ENCODE peak calls at places on chromosomes 11 and 22, in five cellular contexts. K is ovary, W is foreskin keratinocyte, B is lower lobe of right lung, R is body of pancreas. F is an unnamed sample.
A peak's percentile ranks its signal among the peaks of the same experiment; 100 is the strongest.

GRCh38 chr11:110087820-110088534 is 5.2 kb upstream of the ZC3H12C start:
- DNase-seq in K (no peak), W (no peak), B (no peak), R (no peak), F (no peak)

GRCh38 chr22:45242778-45243191 is 2.1 kb upstream of the KIAA0930 start:
- DNase-seq in K (no peak), W (no peak), B (peak; percentile 53), R (peak; percentile 83), F (no peak)

GRCh38 chr22:29030016-29030617 is 31.5 kb downstream of the C22orf31 start:
- DNase-seq in K (no peak), W (peak; percentile 74), B (no peak), R (peak; percentile 16), F (no peak)

GRCh38 chr11:122048401-122048800 is 67.6 kb downstream of the BLID start:
- DNase-seq in K (no peak), W (no peak), B (no peak), R (no peak), F (no peak)

GRCh38 chr11:132980721-132981120 is 551.6 kb downstream of the OPCML start:
- DNase-seq in K (no peak), W (no peak), B (no peak), R (no peak), F (no peak)

GRCh38 chr11:129458756-129459535 is 83.3 kb downstream of the BARX2 start:
- DNase-seq in K (no peak), W (peak; percentile 67), B (no peak), R (no peak), F (no peak)

GRCh38 chr11:127766734-127767133 is 766.2 kb upstream of the KIRREL3 start:
- DNase-seq in K (no peak), W (no peak), B (no peak), R (no peak), F (no peak)

GRCh38 chr11:120147094-120147949 is 9.4 kb upstream of the TRIM29 start:
- DNase-seq in K (no peak), W (no peak), B (no peak), R (no peak), F (no peak)

GRCh38 chr11:19018901-19019300 is 41.6 kb downstream of the MRGPRX2 start:
- DNase-seq in K (no peak), W (peak; percentile 40), B (no peak), R (no peak), F (no peak)

GRCh38 chr22:20234314-20234682 is 33.8 kb downstream of the RTN4R start:
- DNase-seq in K (no peak), W (no peak), B (no peak), R (no peak), F (no peak)

GRCh38 chr22:20236052-20236717 is 31.9 kb downstream of the RTN4R start:
- DNase-seq in K (no peak), W (no peak), B (no peak), R (no peak), F (no peak)

GRCh38 chr22:20233351-20234313 is 34.5 kb downstream of the RTN4R start:
- DNase-seq in K (no peak), W (no peak), B (no peak), R (no peak), F (no peak)

GRCh38 chr22:20235453-20235991 is 32.6 kb downstream of the RTN4R start:
- DNase-seq in K (no peak), W (no peak), B (no peak), R (no peak), F (no peak)

DNA sequence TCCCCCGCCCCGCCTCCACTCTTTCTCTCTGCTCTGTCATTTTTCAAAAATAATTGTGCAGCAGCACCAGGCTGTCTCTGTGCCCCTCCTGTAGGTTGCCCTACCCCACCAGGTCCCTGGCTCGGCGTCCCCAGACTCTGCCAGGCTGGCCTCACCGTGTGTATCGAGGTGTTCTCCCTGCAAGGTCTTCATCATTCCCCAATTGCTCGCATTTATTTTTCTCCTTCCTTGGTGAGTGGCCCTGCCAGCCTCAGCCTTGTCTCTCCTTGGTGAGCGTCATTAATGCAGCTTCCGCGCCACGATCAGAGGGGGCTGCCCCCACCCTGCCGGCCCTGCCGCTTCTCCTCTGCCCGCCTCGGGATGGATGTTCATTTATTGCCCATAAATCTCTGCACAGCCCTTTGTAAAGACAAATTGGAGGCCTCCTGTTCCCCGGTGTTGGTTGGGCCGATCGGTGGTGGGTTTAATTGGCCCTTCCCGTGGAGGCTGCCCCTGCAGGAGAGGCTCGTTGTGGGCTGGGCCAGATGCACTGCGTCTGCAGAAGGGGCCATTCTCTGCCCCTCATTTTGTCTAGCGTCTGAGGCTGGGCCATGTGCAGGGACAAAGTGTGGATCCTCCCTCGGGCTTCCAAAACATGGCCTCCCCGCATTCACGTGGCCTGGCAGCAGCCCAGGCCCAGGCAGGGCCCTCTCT is 33.2 kb downstream of the RTN4R start:
- DNase-seq in K (no peak), W (no peak), B (no peak), R (no peak), F (no peak)
- TF ChIP-seq CTCF in K (no peak), W (no peak), B (no peak), R (no peak), F (no peak)

DNA sequence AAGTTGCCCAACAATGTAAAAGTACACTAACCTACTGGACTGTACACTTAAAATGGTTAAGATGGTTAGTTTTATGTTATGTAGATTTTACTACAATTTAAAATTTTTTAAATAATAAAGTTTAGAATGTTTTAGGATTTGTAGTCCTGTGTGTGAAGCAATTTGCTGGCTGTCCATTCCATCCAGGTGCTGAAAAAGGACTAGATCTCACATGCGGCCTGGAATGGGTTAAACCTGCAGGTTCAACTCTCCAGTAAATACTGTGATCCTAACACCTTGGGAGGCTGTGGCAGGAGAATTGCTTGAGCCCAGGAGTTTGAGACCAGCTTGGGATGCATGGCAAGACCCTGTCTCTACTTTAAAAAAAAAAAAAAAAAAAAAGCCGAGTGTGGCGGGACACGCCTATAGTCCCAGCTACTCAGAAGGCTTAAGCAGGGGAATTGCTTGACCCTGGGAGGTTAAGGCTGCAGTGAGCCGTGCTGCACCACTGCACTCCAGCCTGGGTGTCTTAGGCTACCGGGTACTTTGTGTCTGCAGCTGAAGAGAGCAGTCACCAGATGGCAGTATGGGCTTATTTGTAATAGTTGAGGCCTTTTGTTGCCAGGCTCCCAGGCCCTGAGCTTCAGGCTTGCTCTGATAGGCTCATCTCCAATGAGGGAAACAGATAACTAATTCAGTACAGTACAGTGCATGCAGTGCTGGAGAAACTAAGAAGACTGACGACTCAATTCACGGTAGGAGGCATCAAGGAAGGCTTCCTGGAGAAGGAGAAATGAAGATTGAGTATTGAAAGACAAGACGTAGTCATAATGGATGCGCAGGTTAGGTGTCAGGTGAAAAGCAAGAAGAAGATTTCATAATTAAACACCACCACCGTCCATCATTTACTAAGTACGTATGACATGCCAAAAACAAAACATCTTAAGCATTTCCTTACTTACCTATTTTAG is 64.7 kb upstream of the ASPHD2 start:
- DNase-seq in K (peak; percentile 20), W (peak; percentile 69), B (peak; percentile 51), R (peak; percentile 75), F (no peak)
- TF ChIP-seq CTCF in K (no peak), W (peak; percentile 83), B (peak; percentile 60), R (peak; percentile 66), F (peak; percentile 45)

DNA sequence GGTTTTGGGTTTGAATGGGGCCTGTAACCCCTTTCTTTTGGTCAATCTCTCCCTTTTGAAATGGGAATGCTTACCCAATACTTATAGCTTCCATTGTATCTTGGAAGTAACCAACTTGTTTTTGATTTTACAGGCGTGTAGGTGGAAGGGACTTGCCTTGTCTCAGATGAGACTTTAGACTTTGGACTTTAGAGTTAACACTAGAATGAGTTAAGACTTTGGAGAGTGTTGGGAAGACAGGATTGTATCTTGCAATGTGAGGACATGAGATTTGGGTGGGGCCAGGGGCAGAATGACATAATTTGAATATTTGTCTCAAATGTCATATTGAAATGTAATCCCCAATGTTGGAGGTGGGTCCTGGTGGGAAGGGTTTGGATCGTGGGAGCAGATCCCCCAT is 1466.9 kb downstream of the LRRC4C start:
- DNase-seq in K (no peak), W (no peak), B (no peak), R (no peak), F (no peak)
- TF ChIP-seq CTCF in K (no peak), W (no peak), B (no peak), R (no peak), F (no peak)

DNA sequence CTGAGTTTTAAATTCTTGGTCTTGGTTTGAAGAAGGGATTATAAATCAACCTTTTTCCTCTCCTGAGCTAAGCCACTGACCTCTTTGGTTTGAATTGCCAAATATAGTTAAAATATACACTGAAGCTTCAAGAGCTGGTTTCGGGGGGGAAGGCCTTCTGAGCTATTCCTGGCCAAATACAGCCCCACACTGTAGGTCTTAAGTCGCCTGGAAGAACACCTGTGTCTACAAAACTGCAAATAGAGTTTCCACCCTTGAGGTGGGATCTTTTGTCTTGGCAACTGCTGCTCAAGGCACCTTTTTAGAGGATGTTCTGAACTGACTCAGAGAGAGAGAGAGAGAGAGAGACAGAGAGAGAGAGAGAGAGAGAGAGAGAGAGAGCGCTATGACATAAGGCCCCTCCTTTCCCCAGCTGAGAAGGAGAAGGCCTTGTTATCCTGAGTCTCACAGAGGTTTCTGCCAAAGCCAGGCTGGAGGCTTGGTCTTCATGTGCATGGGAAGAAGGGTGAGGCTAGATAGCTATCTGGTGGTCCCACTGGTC is 5.5 kb downstream of the ADM start:
- DNase-seq in K (no peak), W (peak; percentile 36), B (no peak), R (no peak), F (no peak)
- TF ChIP-seq CTCF in K (no peak), W (no peak), B (no peak), R (no peak), F (no peak)

GRCh38 chr11:111177037-111177988 is 68.2 kb upstream of the POU2AF2 start:
- DNase-seq in K (no peak), W (no peak), B (no peak), R (no peak), F (peak; percentile 68)
- TF ChIP-seq CTCF in K (no peak), W (no peak), B (no peak), R (no peak), F (no peak)

GRCh38 chr11:2552202-2552601 is 107.4 kb downstream of the KCNQ1 start:
- DNase-seq in K (no peak), W (no peak), B (no peak), R (no peak), F (no peak)

GRCh38 chr11:2554338-2555240 is 109.8 kb downstream of the KCNQ1 start:
- DNase-seq in K (peak; percentile 5), W (no peak), B (peak; percentile 45), R (no peak), F (peak; percentile 15)

GRCh38 chr11:2553198-2553597 is 108.4 kb downstream of the KCNQ1 start:
- DNase-seq in K (no peak), W (no peak), B (no peak), R (no peak), F (no peak)

GRCh38 chr11:2555376-2555775 is 110.6 kb downstream of the KCNQ1 start:
- DNase-seq in K (peak; percentile 7), W (no peak), B (peak; percentile 30), R (no peak), F (peak; percentile 17)

GRCh38 chr11:2553886-2554285 is 109.1 kb downstream of the KCNQ1 start:
- DNase-seq in K (no peak), W (no peak), B (peak; percentile 46), R (no peak), F (peak; percentile 5)
- TF ChIP-seq CTCF in K (no peak), W (peak; percentile 8), B (no peak), R (no peak), F (no peak)

GRCh38 chr11:2401436-2401984 is 960 bp downstream of the TSSC4 start:
- DNase-seq in K (no peak), W (no peak), B (no peak), R (no peak), F (no peak)
- TF ChIP-seq CTCF in K (no peak), W (peak; percentile 39), B (no peak), R (no peak), F (no peak)